ENCODE peak calls at places on chromosomes 3 and 15, in five cellular contexts. E is NCI-H1417; J is Karpas-422; C is Ammon's horn; N is activated T-helper 1 cell treated with anti-CD3 and anti-CD28 coated beads, Interleukin-12 subunit alpha, Interleukin-12 subunit beta, Interleukin-2, Interleukin-4 antibody, amounts not matched to agents 30 ng/mL and 10 ng/mL and 1 ng/mL, durations not matched to agents 14 hours and 24 hours and 36 hours. V is an unnamed sample.

GRCh38 chr3:195180490-195181106 is 90.4 kb downstream of the XXYLT1 start:
- DNase-seq in C (no peak), N (no peak), J (no peak), E (peak), V (no peak)

GRCh38 chr3:133515127-133515526 is 58.4 kb upstream of the CDV3 start:
- DNase-seq in C (no peak), J (no peak), N (no peak), E (no peak), V (no peak)

GRCh38 chr3:168096210-168096795 is 579 bp upstream of the GOLIM4 start:
- DNase-seq in J (peak), C (peak), E (peak), N (no peak), V (peak)

GRCh38 chr15:96218623-96219465 is 111.7 kb upstream of the NR2F2 start:
- DNase-seq in J (no peak), E (no peak), N (no peak), C (no peak), V (no peak)

GRCh38 chr3:45688194-45688881 is 858 bp upstream of the SACM1L start:
- DNase-seq in N (peak), C (peak), E (peak), J (peak), V (peak)

GRCh38 chr3:153130312-153130977 is 31.6 kb upstream of the RAP2B start:
- DNase-seq in N (no peak), C (no peak), E (no peak), J (no peak), V (no peak)

GRCh38 chr3:44114142-44114541 is 127.5 kb upstream of the TOPAZ1 start:
- DNase-seq in E (no peak), J (peak), N (no peak), C (peak), V (no peak)

GRCh38 chr15:95932676-95933075 is 397.8 kb upstream of the NR2F2 start:
- DNase-seq in N (no peak), C (no peak), E (no peak), J (no peak), V (no peak)

GRCh38 chr3:88957751-88958452 is 149.5 kb upstream of the EPHA3 start:
- DNase-seq in J (no peak), C (no peak), E (no peak), N (no peak), V (no peak)

GRCh38 chr3:33061782-33062181 is 35.2 kb downstream of the GLB1 start:
- DNase-seq in E (no peak), J (no peak), N (no peak), C (no peak), V (no peak)

GRCh38 chr3:132721479-132722164 is 587 bp downstream of the NPHP3 start:
- DNase-seq in E (peak), J (no peak), N (no peak), C (peak), V (no peak)

GRCh38 chr3:150975992-150976368 is 3.5 kb upstream of the CLRN1 start:
- DNase-seq in C (no peak), N (no peak), E (no peak), J (no peak), V (no peak)

GRCh38 chr15:77019476-77020331 is 24.8 kb downstream of the PSTPIP1 start:
- DNase-seq in J (peak), C (no peak), N (no peak), E (no peak), V (no peak)

GRCh38 chr15:58471341-58471740 is 39.5 kb downstream of the LIPC start:
- DNase-seq in J (no peak), N (no peak), E (no peak), C (no peak), V (no peak)

GRCh38 chr3:137174514-137174913 is 216.7 kb downstream of the IL20RB start:
- DNase-seq in C (no peak), E (no peak), J (no peak), N (no peak), V (no peak)

GRCh38 chr15:71114887-71115566 is at the start of gene THSD4:
- DNase-seq in J (no peak), N (peak), C (peak), E (peak), V (peak)

GRCh38 chr3:59424268-59425010 is 374.6 kb upstream of the CFAP20DC start:
- DNase-seq in N (no peak), E (no peak), C (no peak), J (no peak), V (no peak)

GRCh38 chr15:51312132-51312531 is 26.3 kb downstream of the CYP19A1 start:
- DNase-seq in E (peak), C (no peak), N (no peak), J (no peak), V (peak)

GRCh38 chr3:126850370-126851085 is 132.4 kb upstream of the PLXNA1 start:
- DNase-seq in J (no peak), E (no peak), N (no peak), C (no peak), V (no peak)

GRCh38 chr3:129424185-129424841 is 4.1 kb downstream of the EFCAB12 start:
- DNase-seq in E (no peak), N (no peak), C (no peak), J (peak), V (no peak)

GRCh38 chr3:31634485-31634884 is 101.8 kb downstream of the STT3B start:
- DNase-seq in J (no peak), N (no peak), C (no peak), E (no peak), V (no peak)

GRCh38 chr15:63048986-63049665 is 6.6 kb downstream of the TPM1 start:
- DNase-seq in N (peak), E (peak), J (no peak), C (peak), V (peak)

GRCh38 chr3:73470851-73471250 is 153.9 kb downstream of the PDZRN3 start:
- DNase-seq in E (peak), C (no peak), J (no peak), N (no peak), V (no peak)

GRCh38 chr3:120841264-120841663 is 66.7 kb upstream of the STXBP5L start:
- DNase-seq in J (no peak), N (no peak), C (no peak), E (no peak), V (no peak)

GRCh38 chr15:61712124-61712759 is 348.0 kb downstream of the VPS13C start:
- DNase-seq in C (peak), E (no peak), J (no peak), N (no peak), V (no peak)

GRCh38 chr3:139318431-139318816 is 25.4 kb upstream of the MRPS22 start:
- DNase-seq in C (no peak), E (peak), N (no peak), J (no peak), V (peak)

GRCh38 chr15:71391421-71392047 is 276.3 kb downstream of the THSD4 start:
- DNase-seq in E (no peak), N (no peak), J (no peak), C (no peak), V (no peak)

GRCh38 chr15:74172751-74173544 is 562 bp upstream of the ISLR start:
- DNase-seq in E (peak), J (no peak), C (no peak), N (no peak), V (no peak)

GRCh38 chr15:47727676-47728075 is 10.4 kb downstream of the SEMA6D start:
- DNase-seq in J (no peak), N (no peak), E (no peak), C (no peak), V (no peak)

GRCh38 chr15:79364571-79365240 is 53.8 kb downstream of the TMED3 start:
- DNase-seq in C (no peak), E (no peak), J (no peak), N (no peak), V (no peak)

GRCh38 chr3:111241960-111242359 is 170.3 kb downstream of the NECTIN3 start:
- DNase-seq in C (no peak), N (no peak), J (no peak), E (no peak), V (no peak)

GRCh38 chr3:64238971-64239667 is 13.9 kb upstream of the PRICKLE2 start:
- DNase-seq in N (no peak), E (peak), C (peak), J (no peak), V (no peak)

GRCh38 chr3:170429050-170429449 is 10.4 kb downstream of the CLDN11 start:
- DNase-seq in J (no peak), N (no peak), E (no peak), C (no peak), V (no peak)

GRCh38 chr3:66499881-66500574 is 794 bp downstream of the LRIG1 start:
- DNase-seq in N (peak), J (no peak), C (peak), E (peak), V (no peak)

GRCh38 chr3:143830063-143830462 is 18.2 kb downstream of the SLC9A9 start:
- DNase-seq in N (no peak), J (no peak), E (peak), C (no peak), V (no peak)

GRCh38 chr15:41804920-41805666 is 22.8 kb upstream of the JMJD7 start:
- DNase-seq in C (no peak), J (no peak), N (no peak), E (no peak), V (no peak)

GRCh38 chr3:192835818-192836468 is 81.7 kb downstream of the MB21D2 start:
- DNase-seq in J (no peak), N (no peak), C (no peak), E (no peak), V (no peak)

GRCh38 chr15:98845138-98845884 is 162.3 kb downstream of the PGPEP1L start:
- DNase-seq in N (no peak), J (no peak), E (no peak), C (no peak), V (no peak)

GRCh38 chr15:92958105-92958504 is 58.0 kb downstream of the CHD2 start:
- DNase-seq in E (no peak), C (no peak), J (no peak), N (peak), V (no peak)